ENCODE peak calls at places on chromosomes 12 and 14, in eight cellular contexts. K is dorsolateral prefrontal cortex; J is OCI-LY7; R is lung; Y is CD8-positive, alpha-beta T cell; L is choroid plexus epithelial cell; E is GM12864; I is breast epithelium. G is an unnamed sample.

GRCh38 chr12:3977621-3978020 is 104.4 kb upstream of the PARP11 start:
- DNase-seq in K (no peak), J (no peak), R (no peak), Y (no peak), L (no peak), E (no peak), I (no peak), G (no peak)

GRCh38 chr12:65839027-65839426 is 14.7 kb downstream of the HMGA2 start:
- DNase-seq in K (no peak), J (no peak), R (no peak), Y (no peak), L (no peak), E (no peak), I (no peak), G (no peak)

GRCh38 chr12:38904932-38905479 is 385 bp downstream of the CPNE8 start:
- DNase-seq in K (peak), J (no peak), R (peak), Y (peak), L (peak), E (no peak), I (peak), G (peak)

GRCh38 chr12:93122569-93123091 is 193.5 kb upstream of the EEA1 start:
- DNase-seq in K (no peak), J (no peak), R (peak), Y (no peak), L (no peak), E (no peak), I (no peak), G (no peak)

GRCh38 chr14:85766295-85766694 is 236.4 kb downstream of the FLRT2 start:
- DNase-seq in K (no peak), J (no peak), R (no peak), Y (no peak), L (no peak), E (no peak), I (no peak), G (no peak)

GRCh38 chr12:51923506-51924365 is 16.4 kb downstream of the ACVRL1 start:
- DNase-seq in K (no peak), J (peak), R (peak), Y (peak), L (no peak), E (no peak), I (peak), G (no peak)

GRCh38 chr12:65566776-65567175 is 257.5 kb upstream of the HMGA2 start:
- DNase-seq in K (no peak), J (no peak), R (no peak), Y (no peak), L (peak), E (no peak), I (no peak), G (no peak)

GRCh38 chr12:96948782-96949181 is 41.7 kb downstream of the NEDD1 start:
- DNase-seq in K (no peak), J (no peak), R (no peak), Y (no peak), L (peak), E (no peak), I (no peak), G (no peak)

GRCh38 chr14:69313176-69313575 is 53.2 kb downstream of the GALNT16 start:
- DNase-seq in K (no peak), J (no peak), R (no peak), Y (no peak), L (no peak), E (no peak), I (no peak), G (no peak)

GRCh38 chr14:68593806-68594536 is 198.9 kb downstream of the ZFP36L1 start:
- DNase-seq in K (no peak), J (peak), R (no peak), Y (no peak), L (peak), E (no peak), I (no peak), G (no peak)

GRCh38 chr14:54617467-54617866 is 50.5 kb downstream of the SAMD4A start:
- DNase-seq in K (no peak), J (no peak), R (no peak), Y (no peak), L (no peak), E (no peak), I (no peak), G (no peak)

GRCh38 chr14:51094282-51094821 is 553 bp downstream of the TRIM9 start:
- DNase-seq in K (no peak), J (no peak), R (no peak), Y (peak), L (no peak), E (no peak), I (no peak), G (no peak)

GRCh38 chr12:103561174-103561573 is 25.9 kb upstream of the STAB2 start:
- DNase-seq in K (no peak), J (no peak), R (no peak), Y (no peak), L (peak), E (no peak), I (no peak), G (no peak)

GRCh38 chr12:111937429-111937828 is 75.5 kb downstream of the TMEM116 start:
- DNase-seq in K (no peak), J (no peak), R (no peak), Y (no peak), L (peak), E (no peak), I (no peak), G (no peak)

GRCh38 chr14:23121401-23121800 is 2.3 kb upstream of the CEBPE start:
- DNase-seq in K (no peak), J (peak), R (no peak), Y (no peak), L (peak), E (peak), I (no peak), G (no peak)

GRCh38 chr14:55707365-55707804 is 127.4 kb downstream of the KTN1 start:
- DNase-seq in K (no peak), J (peak), R (no peak), Y (no peak), L (peak), E (no peak), I (no peak), G (no peak)

GRCh38 chr14:95328876-95329503 is 9.3 kb upstream of the CLMN start:
- DNase-seq in K (no peak), J (peak), R (no peak), Y (no peak), L (no peak), E (no peak), I (no peak), G (no peak)

GRCh38 chr12:79415754-79416435 is 274.9 kb downstream of the PAWR start:
- DNase-seq in K (no peak), J (no peak), R (no peak), Y (no peak), L (peak), E (no peak), I (no peak), G (no peak)

GRCh38 chr12:43957732-43958131 is 121.9 kb downstream of the TMEM117 start:
- DNase-seq in K (no peak), J (peak), R (no peak), Y (no peak), L (peak), E (peak), I (no peak), G (no peak)

GRCh38 chr12:94938583-94938982 is 64.9 kb downstream of the NDUFA12 start:
- DNase-seq in K (no peak), J (no peak), R (no peak), Y (no peak), L (no peak), E (no peak), I (no peak), G (no peak)

GRCh38 chr12:132239796-132240668 is 89.4 kb downstream of the GALNT9 start:
- DNase-seq in K (no peak), J (no peak), R (no peak), Y (no peak), L (no peak), E (no peak), I (no peak), G (no peak)

GRCh38 chr14:23376477-23377200 is at the start of gene CMTM5:
- DNase-seq in K (peak), J (no peak), R (no peak), Y (no peak), L (no peak), E (no peak), I (no peak), G (no peak)

GRCh38 chr12:62900686-62901272 is 34.2 kb downstream of the PPM1H start:
- DNase-seq in K (no peak), J (no peak), R (no peak), Y (no peak), L (no peak), E (no peak), I (no peak), G (no peak)

GRCh38 chr12:54390668-54391551 is 6.4 kb upstream of the ZNF385A start:
- DNase-seq in K (peak), J (peak), R (no peak), Y (peak), L (peak), E (no peak), I (peak), G (no peak)

GRCh38 chr14:70934502-70935134 is 27.4 kb downstream of the PCNX1 start:
- DNase-seq in K (no peak), J (no peak), R (no peak), Y (no peak), L (peak), E (no peak), I (no peak), G (no peak)

GRCh38 chr12:3041558-3042164 is 35.5 kb upstream of the TSPAN9 start:
- DNase-seq in K (peak), J (peak), R (peak), Y (peak), L (peak), E (peak), I (no peak), G (no peak)

GRCh38 chr12:47841910-47842309 is 22.2 kb upstream of the HDAC7 start:
- DNase-seq in K (no peak), J (no peak), R (no peak), Y (no peak), L (no peak), E (no peak), I (no peak), G (no peak)

GRCh38 chr12:80230068-80230467 is 130.7 kb downstream of the OTOGL start:
- DNase-seq in K (no peak), J (no peak), R (no peak), Y (no peak), L (peak), E (no peak), I (no peak), G (no peak)

GRCh38 chr12:39095636-39096330 is 190.4 kb upstream of the CPNE8 start:
- DNase-seq in K (no peak), J (no peak), R (no peak), Y (no peak), L (no peak), E (no peak), I (no peak), G (no peak)

GRCh38 chr12:44972746-44973421 is 78.0 kb downstream of the DBX2 start:
- DNase-seq in K (no peak), J (peak), R (no peak), Y (no peak), L (peak), E (no peak), I (no peak), G (no peak)
- TF ChIP-seq CTCF in K (no peak), J (peak), R (no peak), Y (no peak), L (peak), E (peak), I (no peak), G (peak)

GRCh38 chr12:98405795-98406366 is 109.5 kb upstream of the TMPO start:
- DNase-seq in K (no peak), J (no peak), R (no peak), Y (no peak), L (no peak), E (no peak), I (no peak), G (no peak)
- TF ChIP-seq CTCF in K (no peak), J (no peak), R (no peak), Y (no peak), L (no peak), E (no peak), I (no peak), G (no peak)

GRCh38 chr14:32998433-32998832 is 59.8 kb downstream of the NPAS3 start:
- DNase-seq in K (no peak), J (no peak), R (no peak), Y (no peak), L (peak), E (no peak), I (no peak), G (no peak)
- TF ChIP-seq CTCF in K (peak), J (peak), R (no peak), Y (no peak), L (peak), E (peak), I (no peak), G (peak)

GRCh38 chr14:102050625-102051024 is 36.2 kb downstream of the HSP90AA1 start:
- DNase-seq in K (no peak), J (no peak), R (no peak), Y (no peak), L (no peak), E (no peak), I (no peak), G (no peak)
- TF ChIP-seq CTCF in K (no peak), J (no peak), R (no peak), Y (no peak), L (no peak), E (no peak), I (no peak), G (no peak)

G was measured in osteocyte.